ENCODE peak calls at places on chromosome 22, in ten cellular contexts. G is colonic mucosa; F is tibial nerve; R is dorsolateral prefrontal cortex; C is left ventricle myocardium inferior; X is H1; N is Karpas-422; P is heart left ventricle; S is DND-41; Q is CD8-positive, alpha-beta T cell. D is an unnamed sample. For H3K27me3, the result is how much of the 10 kb centered on the place peaks cover.

GRCh38 chr22:40101417-40102101 is 76.2 kb upstream of the TNRC6B start:
- DNase-seq in F (no peak), N (peak), C (no peak), G (no peak), S (no peak), Q (no peak), P (no peak), R (no peak), X (no peak), D (no peak)

GRCh38 chr22:16838073-16838472 is 12.9 kb upstream of the XKR3 start:
- DNase-seq in F (no peak), C (no peak), G (no peak), P (no peak), S (no peak), R (no peak), N (no peak), X (no peak), Q (no peak), D (no peak)

GRCh38 chr22:18952022-18952421 is 15.9 kb upstream of the PRODH start:
- DNase-seq in X (no peak), C (no peak), P (peak), N (no peak), Q (no peak), F (no peak), R (no peak), S (no peak), G (no peak), D (no peak)

GRCh38 chr22:35575116-35575748 is 34.6 kb downstream of the RASD2 start:
- DNase-seq in C (no peak), G (no peak), R (no peak), Q (no peak), F (no peak), S (peak), N (peak), P (no peak), X (no peak), D (no peak)

GRCh38 chr22:47107431-47107830 is 345.0 kb downstream of the TBC1D22A start:
- DNase-seq in X (no peak), C (no peak), F (no peak), N (no peak), Q (no peak), R (no peak), P (no peak), G (no peak), S (no peak), D (no peak)

GRCh38 chr22:24009227-24010017 is 1.7 kb upstream of the CABIN1 start:
- DNase-seq in G (no peak), N (peak), F (no peak), X (no peak), P (no peak), R (no peak), Q (no peak), C (no peak), S (no peak), D (no peak)

GRCh38 chr22:17990167-17990566 is 34.2 kb downstream of the MICAL3 start:
- DNase-seq in P (no peak), N (no peak), S (no peak), X (no peak), R (no peak), C (no peak), G (no peak), F (no peak), Q (no peak), D (no peak)

GRCh38 chr22:49969751-49970527 is 9.4 kb downstream of the PIM3 start:
- DNase-seq in N (no peak), C (peak), X (no peak), R (no peak), F (no peak), S (no peak), P (peak), G (peak), Q (no peak), D (no peak)

GRCh38 chr22:40862013-40862412 is at the start of gene DNAJB7:
- DNase-seq in S (no peak), G (no peak), Q (no peak), P (no peak), N (no peak), F (no peak), C (no peak), X (no peak), R (no peak), D (no peak)

GRCh38 chr22:50293441-50294318 is 13.8 kb downstream of the PLXNB2 start:
- DNase-seq in G (peak), C (peak), R (no peak), F (no peak), X (no peak), N (peak), P (peak), S (no peak), Q (no peak), D (no peak)

GRCh38 chr22:21012446-21013407 is 2.2 kb upstream of the P2RX6 start:
- DNase-seq in S (no peak), P (no peak), C (no peak), F (no peak), X (no peak), N (no peak), G (no peak), Q (no peak), R (no peak), D (no peak)

GRCh38 chr22:35554297-35554845 is 13.7 kb downstream of the RASD2 start:
- DNase-seq in N (no peak), Q (no peak), F (no peak), G (no peak), C (no peak), X (no peak), P (no peak), R (no peak), S (no peak), D (no peak)

GRCh38 chr22:34587357-34588356 is 478.3 kb upstream of the ISX start:
- DNase-seq in S (no peak), R (no peak), F (no peak), N (no peak), G (no peak), C (no peak), P (no peak), Q (no peak), X (no peak), D (no peak)

GRCh38 chr22:26124991-26125725 is 44.1 kb upstream of the SEZ6L start:
- DNase-seq in G (no peak), P (no peak), C (no peak), Q (no peak), S (no peak), N (no peak), R (no peak), F (no peak), X (no peak), D (no peak)

GRCh38 chr22:20567993-20568417 is 60.6 kb downstream of the MED15 start:
- DNase-seq in N (no peak), G (no peak), S (no peak), Q (no peak), P (no peak), R (no peak), F (no peak), X (no peak), C (peak), D (no peak)

GRCh38 chr22:29301716-29302401 is 4.6 kb upstream of the GAS2L1 start:
- DNase-seq in N (peak), F (no peak), S (no peak), Q (no peak), X (no peak), P (no peak), R (no peak), C (no peak), G (no peak), D (no peak)

GRCh38 chr22:38831166-38831945 is 12.5 kb downstream of the NPTXR start:
- DNase-seq in X (no peak), Q (no peak), F (no peak), P (no peak), R (no peak), N (no peak), C (no peak), S (no peak), G (no peak), D (no peak)

GRCh38 chr22:50206599-50206998 is 5.8 kb downstream of the SELENOO start:
- DNase-seq in Q (no peak), F (no peak), R (no peak), X (peak), S (peak), G (no peak), P (peak), C (peak), N (peak), D (no peak)

GRCh38 chr22:30196141-30196866 is 50.3 kb downstream of the LIF start:
- DNase-seq in Q (no peak), R (no peak), X (peak), S (peak), N (no peak), G (peak), C (peak), F (peak), P (peak), D (no peak)

GRCh38 chr22:44173154-44173553 is 7.6 kb upstream of the PARVG start:
- DNase-seq in Q (no peak), P (no peak), R (no peak), S (no peak), F (no peak), N (no peak), X (no peak), G (no peak), C (no peak), D (no peak)

GRCh38 chr22:27051407-27051806 is 394.0 kb downstream of the MIAT start:
- DNase-seq in P (no peak), G (no peak), X (no peak), C (no peak), F (no peak), S (no peak), N (no peak), R (no peak), Q (no peak), D (no peak)

GRCh38 chr22:49779226-49779625 is 48.4 kb downstream of the BRD1 start:
- DNase-seq in N (no peak), S (no peak), F (no peak), G (no peak), C (peak), Q (no peak), P (no peak), R (no peak), X (no peak), D (no peak)

GRCh38 chr22:19109198-19110063 is 12.8 kb downstream of the DGCR2 start:
- DNase-seq in C (no peak), X (no peak), P (no peak), R (no peak), G (no peak), Q (peak), F (peak), S (peak), N (peak), D (peak)

GRCh38 chr22:44860311-44860710 is 107.9 kb downstream of the ARHGAP8 start:
- DNase-seq in F (no peak), R (no peak), S (no peak), Q (no peak), P (no peak), C (no peak), N (no peak), G (no peak), X (no peak), D (no peak)

GRCh38 chr22:24926428-24926725 is 20.1 kb downstream of the LHFPL7 start:
- DNase-seq in N (no peak), P (no peak), F (no peak), X (no peak), R (no peak), S (no peak), C (no peak), G (no peak), Q (no peak), D (no peak)

GRCh38 chr22:38740116-38740723 is 15.6 kb downstream of the SUN2 start:
- DNase-seq in R (no peak), C (no peak), P (no peak), S (no peak), G (no peak), N (no peak), F (no peak), X (no peak), Q (no peak), D (no peak)

GRCh38 chr22:40123387-40123786 is 54.3 kb upstream of the TNRC6B start:
- DNase-seq in X (no peak), F (no peak), P (peak), N (no peak), G (no peak), C (peak), Q (no peak), S (no peak), R (no peak), D (no peak)

GRCh38 chr22:44823396-44823795 is 71.0 kb downstream of the ARHGAP8 start:
- DNase-seq in C (no peak), S (no peak), Q (no peak), X (no peak), F (no peak), P (no peak), G (no peak), N (no peak), R (no peak), D (no peak)

GRCh38 chr22:17952273-17952801 is 72.0 kb downstream of the MICAL3 start:
- DNase-seq in Q (no peak), F (no peak), N (peak), X (no peak), S (no peak), C (no peak), P (no peak), R (no peak), G (peak), D (no peak)

DNA sequence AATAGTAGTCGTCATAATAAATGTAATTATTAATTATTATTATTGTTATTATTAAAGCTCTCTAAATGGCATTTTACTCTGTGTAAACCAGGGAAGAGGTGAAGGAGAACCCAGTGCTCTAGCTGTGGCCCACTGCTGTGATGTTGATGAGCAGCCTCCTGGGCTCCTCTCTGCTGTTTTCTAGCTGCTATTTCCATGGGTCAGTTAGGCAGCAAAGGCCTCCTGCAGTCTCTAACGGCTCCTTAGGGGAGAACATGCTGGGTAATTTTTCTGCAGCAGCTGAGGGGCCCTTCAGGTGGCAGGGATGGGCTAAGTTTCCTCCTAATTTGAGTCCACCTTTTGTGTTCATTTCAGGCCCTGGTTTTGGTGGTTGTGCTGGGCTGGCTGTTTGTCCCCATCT is 24.6 kb downstream of the SLC5A1 start:
- DNase-seq in X (no peak), S (no peak), G (no peak), C (no peak), Q (no peak), R (no peak), F (no peak), N (no peak), P (no peak), D (no peak)
- H3K27me3 ChIP-seq in X (under half), S (under half), G (under half), C (under half), Q (under half), R (under half), F (under half), N (under half), P (under half), D (under half)

GRCh38 chr22:36927671-36928070 is 14.2 kb downstream of the CSF2RB start:
- DNase-seq in P (no peak), F (no peak), G (no peak), S (no peak), C (no peak), X (no peak), N (no peak), Q (no peak), R (no peak), D (no peak)
- H3K27ac ChIP-seq in P (no peak), F (no peak), G (no peak), S (no peak), C (no peak), X (no peak), N (no peak), Q (no peak), R (no peak), D (no peak)

DNA sequence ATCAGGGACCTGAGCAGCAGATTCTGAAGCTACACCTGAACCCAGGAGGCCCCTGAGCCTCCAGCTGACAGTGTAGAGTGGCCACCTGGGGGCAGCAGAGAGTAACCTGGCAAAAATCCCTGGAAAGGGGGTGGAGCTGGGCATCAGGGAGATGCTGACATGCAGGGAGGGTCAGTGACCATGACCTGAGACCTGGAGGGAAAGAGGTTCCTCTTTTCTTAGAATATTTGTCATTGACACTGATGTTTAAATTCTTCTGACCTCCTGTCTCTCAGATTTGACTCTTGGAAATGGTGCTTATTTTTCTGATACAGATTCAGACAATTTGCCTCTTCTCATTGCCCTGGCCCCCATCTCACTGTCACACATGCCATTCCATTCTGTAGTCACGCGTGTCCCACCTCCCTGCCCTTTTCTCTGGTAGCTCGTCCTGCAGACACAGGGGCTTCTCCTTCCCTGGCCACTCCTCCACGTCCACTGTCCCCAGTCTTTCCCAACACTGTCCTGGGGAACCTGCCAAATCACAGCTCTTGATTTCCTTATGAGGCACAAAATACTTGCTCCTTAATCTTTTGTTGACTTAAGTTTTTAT is 117.2 kb upstream of the IGLL5 start:
- DNase-seq in P (no peak), G (peak), S (peak), Q (no peak), N (peak), R (no peak), X (no peak), C (no peak), F (peak), D (peak)
- H3K27me3 ChIP-seq in P (under half), G (under half), S (under half), Q (under half), N (under half), R (under half), X (half or more), C (half or more), F (under half), D (under half)

DNA sequence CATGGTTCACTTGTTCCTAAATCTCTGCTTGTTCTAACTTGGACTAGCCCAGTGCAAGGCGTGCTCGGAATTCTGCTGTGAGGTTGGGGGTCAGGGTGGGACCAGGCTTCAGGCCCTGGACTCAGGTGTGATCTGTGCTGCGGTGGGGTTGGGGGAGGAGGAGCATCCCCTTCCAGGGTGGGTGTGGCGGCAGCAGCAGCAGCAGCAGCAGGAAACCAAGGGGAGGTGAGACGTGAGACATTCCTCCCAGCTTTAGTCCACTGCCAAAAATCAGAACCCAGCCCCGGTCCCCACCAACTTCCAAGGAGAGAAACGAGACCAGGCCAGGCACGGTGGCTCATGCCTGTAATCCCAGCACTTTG is 31.8 kb downstream of the A4GALT start:
- DNase-seq in N (peak), C (no peak), R (no peak), Q (no peak), G (no peak), F (no peak), P (no peak), S (no peak), X (no peak), D (no peak)
- H3K27ac ChIP-seq in N (no peak), C (peak), R (no peak), Q (no peak), G (peak), F (peak), P (peak), S (no peak), X (no peak), D (no peak)

GRCh38 chr22:46025973-46026906 is 49.3 kb upstream of the WNT7B start:
- DNase-seq in Q (no peak), S (no peak), G (no peak), X (no peak), N (no peak), F (no peak), C (peak), P (no peak), R (no peak), D (no peak)
- H3K27me3 ChIP-seq in Q (under half), S (under half), G (under half), X (under half), N (under half), F (under half), C (under half), P (under half), R (under half), D (under half)